ENCODE peak calls at places on chromosomes 11 and 22, in eight cellular contexts. One of them, this sample, is unnamed.

GRCh38 chr22:41576877-41577276 is 12.8 kb downstream of the PMM1 start:
- DNase-seq in activated CD4-positive, alpha-beta T cell treated with anti-CD3 and anti-CD28 coated beads, Interleukin-2, amount 10 ng/mL, durations not matched to agents 7 days and 5 days: peak
- DNase-seq in Peyer's patch: no peak
- DNase-seq in GM12891: peak
- DNase-seq in endothelial cell: peak
- DNase-seq in KBM-7: peak
- DNase-seq in mammary epithelial cell: peak
- DNase-seq in COR-L47: peak
- DNase-seq in this sample: peak

GRCh38 chr11:8234425-8234821 is 29.3 kb downstream of the LMO1 start:
- DNase-seq in activated CD4-positive, alpha-beta T cell treated with anti-CD3 and anti-CD28 coated beads, Interleukin-2, amount 10 ng/mL, durations not matched to agents 7 days and 5 days: no peak
- DNase-seq in Peyer's patch: no peak
- DNase-seq in GM12891: no peak
- DNase-seq in endothelial cell: no peak
- DNase-seq in KBM-7: no peak
- DNase-seq in mammary epithelial cell: no peak
- DNase-seq in COR-L47: peak
- DNase-seq in this sample: no peak

GRCh38 chr22:23743303-23743705 is 7.6 kb downstream of the ZNF70 start:
- DNase-seq in activated CD4-positive, alpha-beta T cell treated with anti-CD3 and anti-CD28 coated beads, Interleukin-2, amount 10 ng/mL, durations not matched to agents 7 days and 5 days: no peak
- DNase-seq in Peyer's patch: no peak
- DNase-seq in GM12891: no peak
- DNase-seq in endothelial cell: no peak
- DNase-seq in KBM-7: no peak
- DNase-seq in mammary epithelial cell: no peak
- DNase-seq in COR-L47: no peak
- DNase-seq in this sample: no peak

GRCh38 chr11:44833869-44834452 is 107.2 kb downstream of the TSPAN18 start:
- DNase-seq in activated CD4-positive, alpha-beta T cell treated with anti-CD3 and anti-CD28 coated beads, Interleukin-2, amount 10 ng/mL, durations not matched to agents 7 days and 5 days: no peak
- DNase-seq in Peyer's patch: no peak
- DNase-seq in GM12891: no peak
- DNase-seq in endothelial cell: no peak
- DNase-seq in KBM-7: no peak
- DNase-seq in mammary epithelial cell: no peak
- DNase-seq in COR-L47: peak
- DNase-seq in this sample: no peak

GRCh38 chr11:131993291-131993690 is 622.9 kb downstream of the NTM start:
- DNase-seq in activated CD4-positive, alpha-beta T cell treated with anti-CD3 and anti-CD28 coated beads, Interleukin-2, amount 10 ng/mL, durations not matched to agents 7 days and 5 days: no peak
- DNase-seq in Peyer's patch: no peak
- DNase-seq in GM12891: no peak
- DNase-seq in endothelial cell: no peak
- DNase-seq in KBM-7: no peak
- DNase-seq in mammary epithelial cell: no peak
- DNase-seq in COR-L47: no peak
- DNase-seq in this sample: peak

GRCh38 chr11:110833033-110833484 is 120.8 kb upstream of the ARHGAP20 start:
- DNase-seq in activated CD4-positive, alpha-beta T cell treated with anti-CD3 and anti-CD28 coated beads, Interleukin-2, amount 10 ng/mL, durations not matched to agents 7 days and 5 days: no peak
- DNase-seq in Peyer's patch: no peak
- DNase-seq in GM12891: no peak
- DNase-seq in endothelial cell: no peak
- DNase-seq in KBM-7: no peak
- DNase-seq in mammary epithelial cell: peak
- DNase-seq in COR-L47: no peak
- DNase-seq in this sample: peak

GRCh38 chr11:43381802-43382201 is 23.1 kb downstream of the TTC17 start:
- DNase-seq in activated CD4-positive, alpha-beta T cell treated with anti-CD3 and anti-CD28 coated beads, Interleukin-2, amount 10 ng/mL, durations not matched to agents 7 days and 5 days: no peak
- DNase-seq in Peyer's patch: no peak
- DNase-seq in GM12891: no peak
- DNase-seq in endothelial cell: no peak
- DNase-seq in KBM-7: no peak
- DNase-seq in mammary epithelial cell: no peak
- DNase-seq in COR-L47: no peak
- DNase-seq in this sample: no peak

GRCh38 chr11:44621140-44621681 is 55.7 kb downstream of the CD82 start:
- DNase-seq in activated CD4-positive, alpha-beta T cell treated with anti-CD3 and anti-CD28 coated beads, Interleukin-2, amount 10 ng/mL, durations not matched to agents 7 days and 5 days: peak
- DNase-seq in Peyer's patch: peak
- DNase-seq in GM12891: peak
- DNase-seq in endothelial cell: peak
- DNase-seq in KBM-7: peak
- DNase-seq in mammary epithelial cell: no peak
- DNase-seq in COR-L47: peak
- DNase-seq in this sample: peak

GRCh38 chr11:1003159-1003558 is 33.4 kb downstream of the MUC6 start:
- DNase-seq in activated CD4-positive, alpha-beta T cell treated with anti-CD3 and anti-CD28 coated beads, Interleukin-2, amount 10 ng/mL, durations not matched to agents 7 days and 5 days: no peak
- DNase-seq in Peyer's patch: no peak
- DNase-seq in GM12891: no peak
- DNase-seq in endothelial cell: no peak
- DNase-seq in KBM-7: no peak
- DNase-seq in mammary epithelial cell: no peak
- DNase-seq in COR-L47: no peak
- DNase-seq in this sample: no peak

GRCh38 chr22:20786536-20786979 is 12.6 kb downstream of the SERPIND1 start:
- DNase-seq in activated CD4-positive, alpha-beta T cell treated with anti-CD3 and anti-CD28 coated beads, Interleukin-2, amount 10 ng/mL, durations not matched to agents 7 days and 5 days: no peak
- DNase-seq in Peyer's patch: no peak
- DNase-seq in GM12891: no peak
- DNase-seq in endothelial cell: no peak
- DNase-seq in KBM-7: no peak
- DNase-seq in mammary epithelial cell: no peak
- DNase-seq in COR-L47: no peak
- DNase-seq in this sample: no peak

GRCh38 chr22:50483977-50484853 is 2.4 kb upstream of the MIOX start:
- DNase-seq in activated CD4-positive, alpha-beta T cell treated with anti-CD3 and anti-CD28 coated beads, Interleukin-2, amount 10 ng/mL, durations not matched to agents 7 days and 5 days: no peak
- DNase-seq in Peyer's patch: peak
- DNase-seq in GM12891: no peak
- DNase-seq in endothelial cell: no peak
- DNase-seq in KBM-7: no peak
- DNase-seq in mammary epithelial cell: no peak
- DNase-seq in COR-L47: no peak
- DNase-seq in this sample: no peak

This sample was measured in foreskin fibroblast.